ENCODE peak calls at places on chromosome 4, in six cellular contexts. One of them, this sample, is unnamed.

GRCh38 chr4:56981795-56982201 is 3.1 kb downstream of the POLR2B start:
- DNase-seq in stimulated activated CD8-positive, alpha-beta memory T cell treated with anti-CD3 and anti-CD28 coated beads, Interleukin-7, amount 100 ng/mL, for 1 hour: no peak
- DNase-seq in GM20000: no peak
- DNase-seq in activated CD8-positive, alpha-beta T cell treated with anti-CD3 and anti-CD28 coated beads for 36 hours: no peak
- DNase-seq in skeletal muscle cell: no peak
- DNase-seq in colonic mucosa: no peak
- DNase-seq in this sample: no peak

GRCh38 chr4:187464561-187464960 is 531.0 kb upstream of the ZFP42 start:
- DNase-seq in stimulated activated CD8-positive, alpha-beta memory T cell treated with anti-CD3 and anti-CD28 coated beads, Interleukin-7, amount 100 ng/mL, for 1 hour: no peak
- DNase-seq in GM20000: no peak
- DNase-seq in activated CD8-positive, alpha-beta T cell treated with anti-CD3 and anti-CD28 coated beads for 36 hours: no peak
- DNase-seq in skeletal muscle cell: no peak
- DNase-seq in colonic mucosa: no peak
- DNase-seq in this sample: no peak

GRCh38 chr4:83054928-83055327 is 19.9 kb downstream of the COPS4 start:
- DNase-seq in stimulated activated CD8-positive, alpha-beta memory T cell treated with anti-CD3 and anti-CD28 coated beads, Interleukin-7, amount 100 ng/mL, for 1 hour: no peak
- DNase-seq in GM20000: peak
- DNase-seq in activated CD8-positive, alpha-beta T cell treated with anti-CD3 and anti-CD28 coated beads for 36 hours: peak
- DNase-seq in skeletal muscle cell: no peak
- DNase-seq in colonic mucosa: no peak
- DNase-seq in this sample: no peak

GRCh38 chr4:159060161-159060560 is 42.7 kb upstream of the RAPGEF2 start:
- DNase-seq in stimulated activated CD8-positive, alpha-beta memory T cell treated with anti-CD3 and anti-CD28 coated beads, Interleukin-7, amount 100 ng/mL, for 1 hour: no peak
- DNase-seq in GM20000: no peak
- DNase-seq in activated CD8-positive, alpha-beta T cell treated with anti-CD3 and anti-CD28 coated beads for 36 hours: no peak
- DNase-seq in skeletal muscle cell: no peak
- DNase-seq in colonic mucosa: no peak
- DNase-seq in this sample: no peak

GRCh38 chr4:80171251-80171650 is 26.1 kb upstream of the PRDM8 start:
- DNase-seq in stimulated activated CD8-positive, alpha-beta memory T cell treated with anti-CD3 and anti-CD28 coated beads, Interleukin-7, amount 100 ng/mL, for 1 hour: no peak
- DNase-seq in GM20000: no peak
- DNase-seq in activated CD8-positive, alpha-beta T cell treated with anti-CD3 and anti-CD28 coated beads for 36 hours: peak
- DNase-seq in skeletal muscle cell: peak
- DNase-seq in colonic mucosa: no peak
- DNase-seq in this sample: peak

GRCh38 chr4:138111462-138112000 is 130.6 kb downstream of the SLC7A11 start:
- DNase-seq in stimulated activated CD8-positive, alpha-beta memory T cell treated with anti-CD3 and anti-CD28 coated beads, Interleukin-7, amount 100 ng/mL, for 1 hour: no peak
- DNase-seq in GM20000: no peak
- DNase-seq in activated CD8-positive, alpha-beta T cell treated with anti-CD3 and anti-CD28 coated beads for 36 hours: no peak
- DNase-seq in skeletal muscle cell: no peak
- DNase-seq in colonic mucosa: no peak
- DNase-seq in this sample: no peak

GRCh38 chr4:107931775-107932321 is 499 bp downstream of the CYP2U1 start:
- DNase-seq in stimulated activated CD8-positive, alpha-beta memory T cell treated with anti-CD3 and anti-CD28 coated beads, Interleukin-7, amount 100 ng/mL, for 1 hour: peak
- DNase-seq in GM20000: no peak
- DNase-seq in activated CD8-positive, alpha-beta T cell treated with anti-CD3 and anti-CD28 coated beads for 36 hours: peak
- DNase-seq in skeletal muscle cell: no peak
- DNase-seq in colonic mucosa: peak
- DNase-seq in this sample: no peak

GRCh38 chr4:56466910-56467283 is 520 bp upstream of the SRP72 start:
- DNase-seq in stimulated activated CD8-positive, alpha-beta memory T cell treated with anti-CD3 and anti-CD28 coated beads, Interleukin-7, amount 100 ng/mL, for 1 hour: no peak
- DNase-seq in GM20000: peak
- DNase-seq in activated CD8-positive, alpha-beta T cell treated with anti-CD3 and anti-CD28 coated beads for 36 hours: no peak
- DNase-seq in skeletal muscle cell: no peak
- DNase-seq in colonic mucosa: no peak
- DNase-seq in this sample: no peak

GRCh38 chr4:78645853-78646757 is 94.5 kb downstream of the ANXA3 start:
- DNase-seq in stimulated activated CD8-positive, alpha-beta memory T cell treated with anti-CD3 and anti-CD28 coated beads, Interleukin-7, amount 100 ng/mL, for 1 hour: no peak
- DNase-seq in GM20000: no peak
- DNase-seq in activated CD8-positive, alpha-beta T cell treated with anti-CD3 and anti-CD28 coated beads for 36 hours: no peak
- DNase-seq in skeletal muscle cell: peak
- DNase-seq in colonic mucosa: peak
- DNase-seq in this sample: peak

This sample was measured in stromal cell of bone marrow.